ENCODE peak calls at places on chromosomes 4 and X, in eight cellular contexts. F is neural progenitor cell, I is K562, B is AG10803, M is AG09309, U is body of pancreas, T is OCI-LY7, Y is WERI-Rb-1. V is an unnamed sample.

GRCh38 chr4:56768772-56769171 is 52.7 kb downstream of the SPINK2 start:
- DNase-seq in F (no peak), M (no peak), T (no peak), I (no peak), Y (no peak), U (no peak), B (no peak), V (no peak)

GRCh38 chr4:138759508-138759907 is 256.1 kb upstream of the NOCT start:
- DNase-seq in T (no peak), M (no peak), B (no peak), Y (no peak), I (no peak), U (no peak), F (no peak), V (no peak)

GRCh38 chr4:878796-879729 is 53.1 kb downstream of the GAK start:
- DNase-seq in Y (no peak), I (no peak), U (no peak), T (no peak), M (no peak), F (no peak), B (no peak), V (no peak)

GRCh38 chrX:106220177-106220576 is 52.1 kb downstream of the PWWP3B start:
- DNase-seq in M (no peak), F (no peak), U (no peak), I (no peak), B (no peak), Y (no peak), T (peak), V (no peak)

GRCh38 chr4:128153795-128154194 is 92.7 kb downstream of the LARP1B start:
- DNase-seq in Y (no peak), M (no peak), F (no peak), T (no peak), B (no peak), U (no peak), I (no peak), V (no peak)

GRCh38 chr4:15695240-15695699 is 7.6 kb upstream of the BST1 start:
- DNase-seq in F (peak), B (peak), I (no peak), Y (no peak), U (no peak), M (peak), T (no peak), V (peak)

GRCh38 chrX:16123222-16123786 is at the start of gene GRPR:
- DNase-seq in U (peak), M (peak), F (peak), B (peak), I (peak), Y (peak), T (peak), V (peak)

GRCh38 chrX:41014776-41015175 is 70.5 kb upstream of the USP9X start:
- DNase-seq in F (no peak), B (peak), T (no peak), U (no peak), I (no peak), M (no peak), Y (no peak), V (peak)

GRCh38 chrX:139202742-139203410 is 327.7 kb upstream of the F9 start:
- DNase-seq in M (no peak), U (no peak), T (no peak), I (no peak), F (peak), B (no peak), Y (no peak), V (no peak)

GRCh38 chrX:47361538-47362511 is 8.6 kb upstream of the ZNF157 start:
- DNase-seq in T (peak), Y (peak), I (peak), B (peak), U (peak), F (peak), M (peak), V (peak)

GRCh38 chr4:182066037-182066436 is 177.2 kb upstream of the TENM3 start:
- DNase-seq in B (no peak), Y (no peak), I (no peak), M (no peak), T (no peak), U (no peak), F (no peak), V (no peak)

GRCh38 chrX:8140986-8141385 is 30.1 kb downstream of the VCX2 start:
- DNase-seq in T (no peak), M (no peak), B (no peak), I (no peak), U (no peak), Y (no peak), F (no peak), V (no peak)

GRCh38 chrX:153539171-153539978 is 21.9 kb downstream of the ATP2B3 start:
- DNase-seq in B (peak), M (no peak), Y (peak), I (peak), F (peak), U (peak), T (peak), V (peak)

GRCh38 chr4:41709844-41710481 is 38.6 kb downstream of the PHOX2B start:
- DNase-seq in B (peak), I (peak), F (no peak), M (peak), T (no peak), U (no peak), Y (no peak), V (peak)

GRCh38 chrX:65601530-65602281 is 65.7 kb upstream of the MSN start:
- DNase-seq in I (no peak), B (peak), Y (no peak), U (peak), F (no peak), M (peak), T (peak), V (peak)

GRCh38 chr4:174929346-174929745 is 11.2 kb downstream of the ADAM29 start:
- DNase-seq in I (no peak), Y (no peak), U (no peak), B (no peak), M (no peak), T (peak), F (no peak), V (no peak)

GRCh38 chr4:74433541-74434172 is 11.3 kb upstream of the AREG start:
- DNase-seq in I (peak), U (no peak), M (no peak), Y (no peak), B (no peak), F (no peak), T (peak), V (peak)

GRCh38 chr4:6373541-6374410 is 98.6 kb downstream of the PPP2R2C start:
- DNase-seq in I (no peak), U (no peak), T (no peak), F (no peak), B (no peak), M (no peak), Y (no peak), V (no peak)

GRCh38 chrX:111387470-111387869 is 24.5 kb downstream of the DCX start:
- DNase-seq in U (no peak), I (no peak), T (no peak), Y (no peak), F (peak), M (no peak), B (no peak), V (no peak)

GRCh38 chr4:92235741-92236140 is 68.0 kb upstream of the GRID2 start:
- DNase-seq in T (no peak), M (no peak), U (no peak), I (no peak), F (no peak), B (no peak), Y (no peak), V (no peak)

GRCh38 chr4:40800064-40800463 is 50.3 kb downstream of the NSUN7 start:
- DNase-seq in Y (no peak), F (no peak), U (no peak), I (no peak), M (no peak), T (no peak), B (no peak), V (no peak)

GRCh38 chr4:123554819-123555499 is 158.4 kb downstream of the SPRY1 start:
- DNase-seq in T (no peak), U (no peak), M (no peak), Y (no peak), I (no peak), F (no peak), B (no peak), V (no peak)
- H3K4me3 ChIP-seq in T (no peak), U (no peak), M (no peak), Y (no peak), I (no peak), F (no peak), B (no peak), V (no peak)

GRCh38 chrX:14717949-14718348 is 154.9 kb downstream of the FANCB start:
- DNase-seq in F (no peak), U (no peak), B (no peak), T (no peak), M (no peak), Y (no peak), I (no peak), V (no peak)

GRCh38 chrX:14712096-14712495 is 160.8 kb downstream of the FANCB start:
- DNase-seq in T (no peak), F (peak), M (no peak), I (no peak), U (no peak), B (no peak), Y (no peak), V (no peak)
- TF ChIP-seq CTCF in T (no peak), F (peak), M (peak), I (no peak), U (no peak), B (no peak), Y (no peak), V (no peak)

GRCh38 chr4:169634975-169635374 is 14.6 kb downstream of the CLCN3 start:
- DNase-seq in T (no peak), B (no peak), U (no peak), Y (no peak), I (no peak), M (no peak), F (no peak), V (no peak)

GRCh38 chr4:169644802-169645201 is 24.4 kb downstream of the CLCN3 start:
- DNase-seq in I (no peak), U (no peak), M (no peak), Y (no peak), F (no peak), B (no peak), T (no peak), V (no peak)

GRCh38 chr4:169645627-169646026 is 25.2 kb downstream of the CLCN3 start:
- DNase-seq in U (no peak), Y (no peak), T (no peak), I (no peak), M (no peak), F (no peak), B (no peak), V (no peak)

GRCh38 chr4:169640261-169640880 is 20.0 kb downstream of the CLCN3 start:
- DNase-seq in F (no peak), U (no peak), T (no peak), M (peak), Y (no peak), B (peak), I (no peak), V (peak)
- H3K4me3 ChIP-seq in F (no peak), U (no peak), T (no peak), M (no peak), Y (no peak), B (no peak), I (no peak), V (no peak)

GRCh38 chr4:172871381-172871780 is 297.2 kb upstream of the GALNT7 start:
- DNase-seq in F (no peak), M (no peak), B (no peak), I (peak), Y (no peak), U (no peak), T (no peak), V (peak)
- TF ChIP-seq CTCF in F (no peak), M (no peak), B (no peak), I (no peak), Y (no peak), U (no peak), T (no peak), V (no peak)

DNA sequence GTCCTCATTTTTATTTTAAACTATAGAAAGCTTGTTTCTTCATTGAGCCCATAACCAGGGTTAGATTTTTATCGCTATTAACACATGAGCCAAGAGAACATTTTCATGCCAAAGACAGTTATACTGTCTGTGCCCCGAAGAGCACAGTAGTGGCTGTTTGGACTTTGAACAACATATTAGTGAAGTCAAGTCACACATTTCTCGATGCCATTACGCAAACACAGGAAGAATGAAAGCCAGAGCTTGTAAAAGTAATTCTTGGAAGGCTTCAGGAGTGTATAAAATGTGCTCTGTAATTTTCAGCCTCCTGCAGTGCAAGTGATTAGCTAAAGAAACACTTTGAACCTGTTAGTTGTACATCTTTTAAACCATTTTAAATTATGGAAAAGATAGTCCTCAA is 590.6 kb upstream of the PITX2 start:
- DNase-seq in M (peak), U (no peak), B (peak), T (no peak), Y (no peak), F (no peak), I (no peak), V (no peak)
- H3K4me3 ChIP-seq in M (no peak), U (no peak), B (no peak), T (no peak), Y (no peak), F (no peak), I (no peak), V (no peak)

GRCh38 chr4:165865995-165866650 is 6.9 kb upstream of the TLL1 start:
- DNase-seq in I (no peak), B (no peak), M (no peak), T (no peak), Y (no peak), U (no peak), F (no peak), V (no peak)

GRCh38 chr4:165867961-165868360 is 5.1 kb upstream of the TLL1 start:
- DNase-seq in B (no peak), I (no peak), M (no peak), Y (no peak), F (no peak), T (no peak), U (no peak), V (no peak)

GRCh38 chr4:165861378-165861777 is 11.7 kb upstream of the TLL1 start:
- DNase-seq in M (no peak), B (no peak), U (no peak), F (no peak), Y (no peak), T (no peak), I (no peak), V (no peak)

DNA sequence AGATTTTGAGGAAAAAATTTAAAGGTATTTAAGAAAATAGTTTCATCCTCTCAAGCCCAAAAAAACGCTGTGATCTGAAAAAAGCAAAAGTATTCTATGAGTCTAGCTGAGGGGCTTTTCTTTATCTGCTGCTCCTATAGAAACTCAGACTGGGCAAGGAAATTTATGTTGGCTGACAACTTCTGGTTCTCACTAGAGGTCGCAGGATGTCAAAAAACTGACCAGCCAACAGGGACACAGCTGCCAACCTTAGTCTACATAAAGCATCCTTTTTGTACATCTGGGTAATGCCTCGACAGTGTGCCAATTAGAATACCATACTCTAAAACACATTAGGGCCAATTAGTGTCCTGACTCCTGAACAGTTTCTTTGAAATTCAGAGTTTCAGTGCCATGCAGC is 8.8 kb upstream of the TLL1 start:
- DNase-seq in M (no peak), Y (no peak), U (peak), I (no peak), B (no peak), T (peak), F (peak), V (no peak)
- TF ChIP-seq CTCF in M (no peak), Y (no peak), U (no peak), I (no peak), B (no peak), T (peak), F (peak), V (no peak)

GRCh38 chr4:121168446-121168845 is 4.3 kb upstream of the TNIP3 start:
- DNase-seq in T (no peak), B (no peak), Y (no peak), M (no peak), I (no peak), F (no peak), U (no peak), V (no peak)

GRCh38 chr4:121164291-121164690 is at the start of gene TNIP3:
- DNase-seq in T (no peak), U (no peak), M (no peak), F (no peak), B (peak), I (no peak), Y (no peak), V (peak)

GRCh38 chr4:121168865-121169281 is 4.8 kb upstream of the TNIP3 start:
- DNase-seq in M (no peak), F (no peak), B (no peak), T (no peak), U (no peak), I (no peak), Y (no peak), V (no peak)

DNA sequence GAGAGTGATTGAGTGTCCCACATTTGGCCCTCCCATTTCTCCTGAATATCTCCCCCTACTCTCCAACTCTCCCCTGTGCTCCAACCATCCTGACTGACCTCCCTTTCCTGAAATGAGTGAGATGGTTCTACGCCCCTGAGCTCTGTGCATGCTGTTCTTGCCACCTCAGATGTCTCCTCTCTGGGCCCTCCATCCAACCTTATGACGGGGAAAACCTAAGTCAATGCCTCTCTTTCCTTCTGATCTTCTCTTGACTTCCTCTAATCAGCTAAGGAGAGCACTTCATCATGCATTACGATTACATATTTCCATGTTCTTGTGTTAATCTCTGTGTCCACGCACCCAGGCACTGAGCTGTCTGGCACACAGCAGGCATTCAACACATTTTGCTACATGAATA is 1.1 kb upstream of the TNIP3 start:
- DNase-seq in M (no peak), U (no peak), B (no peak), T (no peak), I (no peak), F (no peak), Y (no peak), V (no peak)
- H3K4me3 ChIP-seq in M (no peak), U (no peak), B (no peak), T (no peak), I (no peak), F (no peak), Y (no peak), V (no peak)

GRCh38 chrX:39716401-39716800 is 381.4 kb downstream of the BCOR start:
- DNase-seq in F (peak), I (no peak), U (no peak), M (no peak), B (no peak), Y (no peak), T (no peak), V (no peak)
- TF ChIP-seq CTCF in F (no peak), I (no peak), U (no peak), M (no peak), B (no peak), Y (no peak), T (no peak), V (no peak)

DNA sequence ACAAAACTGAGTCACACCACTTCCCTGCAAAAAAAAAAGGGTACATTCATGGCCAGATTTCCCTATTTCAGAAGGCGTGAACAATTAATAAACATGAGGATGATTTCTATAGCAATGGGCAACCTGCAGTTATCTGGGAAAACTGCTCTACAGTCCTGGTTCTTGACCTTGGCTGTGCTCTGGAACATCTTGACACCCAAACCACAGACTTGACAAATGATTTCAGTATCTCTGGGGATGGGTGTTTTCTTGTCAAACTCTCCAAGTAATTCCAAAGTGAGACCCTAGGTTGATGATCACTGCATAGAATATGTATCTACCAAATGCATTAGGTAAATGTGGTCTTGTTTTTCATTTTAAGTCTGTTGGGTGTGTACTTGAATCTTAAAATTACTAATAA is 2.0 kb downstream of the DAPP1 start:
- DNase-seq in T (no peak), I (no peak), F (no peak), M (no peak), Y (no peak), B (no peak), U (no peak), V (no peak)
- H3K4me3 ChIP-seq in T (peak), I (no peak), F (no peak), M (no peak), Y (no peak), B (no peak), U (no peak), V (no peak)